ENCODE peak calls at places on chromosomes 3 and 15, in seven cellular contexts. Q, U, X, S, C, G and L are unnamed samples.

GRCh38 chr3:72661115-72661457 is 187.2 kb downstream of the SHQ1 start:
- DNase-seq in Q (no peak), U (no peak), X (peak; percentile 74), S (peak; percentile 81), C (no peak), G (no peak), L (no peak)

GRCh38 chr3:195441476-195441970 is 1.3 kb downstream of the ACAP2 start:
- DNase-seq in Q (no peak), U (no peak), X (no peak), S (no peak), C (no peak), G (peak; percentile 82), L (no peak)

GRCh38 chr3:184255291-184256039 is 5.9 kb downstream of the CAMK2N2 start:
- DNase-seq in Q (no peak), U (no peak), X (no peak), S (no peak), C (no peak), G (peak; percentile 30), L (no peak)

GRCh38 chr3:39386331-39386730 is 3.2 kb downstream of the SLC25A38 start:
- DNase-seq in Q (no peak), U (no peak), X (no peak), S (no peak), C (no peak), G (no peak), L (no peak)

GRCh38 chr3:196274585-196274984 is 12.9 kb downstream of the PCYT1A start:
- DNase-seq in Q (peak; percentile 42), U (peak; percentile 68), X (peak; percentile 35), S (no peak), C (no peak), G (no peak), L (peak; percentile 35)

GRCh38 chr3:142270407-142270806 is 45.0 kb upstream of the GK5 start:
- DNase-seq in Q (peak; percentile 15), U (peak; percentile 0), X (no peak), S (no peak), C (peak; percentile 62), G (no peak), L (no peak)

GRCh38 chr3:66253790-66254620 is 33.2 kb downstream of the SLC25A26 start:
- DNase-seq in Q (no peak), U (no peak), X (peak; percentile 22), S (no peak), C (peak; percentile 13), G (no peak), L (no peak)

GRCh38 chr3:101567528-101568317 is 6.1 kb downstream of the TRMT10C start:
- DNase-seq in Q (no peak), U (peak; percentile 48), X (peak; percentile 38), S (no peak), C (no peak), G (no peak), L (no peak)

GRCh38 chr3:125382323-125382722 is 7.2 kb upstream of the ZNF148 start:
- DNase-seq in Q (no peak), U (no peak), X (no peak), S (no peak), C (no peak), G (no peak), L (no peak)

GRCh38 chr3:39065197-39065596 is 13.4 kb downstream of the WDR48 start:
- DNase-seq in Q (peak; percentile 19), U (no peak), X (peak; percentile 46), S (no peak), C (peak; percentile 89), G (no peak), L (no peak)

GRCh38 chr3:70120360-70120966 is 120.9 kb downstream of the SAMMSON start:
- DNase-seq in Q (peak; percentile 30), U (peak; percentile 16), X (peak; percentile 9), S (peak; percentile 64), C (peak; percentile 41), G (peak; percentile 89), L (no peak)

GRCh38 chr3:113129168-113129567 is 82.2 kb upstream of the BOC start:
- DNase-seq in Q (no peak), U (no peak), X (no peak), S (no peak), C (no peak), G (no peak), L (no peak)

GRCh38 chr3:44430466-44430865 is 47.0 kb downstream of the ZNF445 start:
- DNase-seq in Q (no peak), U (no peak), X (no peak), S (no peak), C (no peak), G (no peak), L (no peak)

GRCh38 chr3:186930143-186930638 is at the start of gene ST6GAL1:
- DNase-seq in Q (peak; percentile 66), U (peak; percentile 48), X (peak; percentile 50), S (peak; percentile 85), C (peak; percentile 81), G (peak; percentile 90), L (peak; percentile 49)

GRCh38 chr3:12425850-12426579 is 58.3 kb upstream of the TSEN2 start:
- DNase-seq in Q (no peak), U (no peak), X (no peak), S (no peak), C (no peak), G (no peak), L (no peak)

GRCh38 chr3:194322701-194323174 is 28.4 kb downstream of the CPN2 start:
- DNase-seq in Q (no peak), U (peak; percentile 21), X (peak; percentile 81), S (peak; percentile 80), C (no peak), G (no peak), L (no peak)

GRCh38 chr3:136994772-136995516 is 37.2 kb downstream of the IL20RB start:
- DNase-seq in Q (no peak), U (no peak), X (peak; percentile 69), S (peak; percentile 90), C (peak; percentile 27), G (peak; percentile 94), L (no peak)

GRCh38 chr15:41817781-41818180 is 10.1 kb upstream of the JMJD7 start:
- DNase-seq in Q (no peak), U (no peak), X (no peak), S (no peak), C (no peak), G (no peak), L (no peak)

GRCh38 chr3:65669163-65669875 is 369.4 kb downstream of the MAGI1 start:
- DNase-seq in Q (no peak), U (no peak), X (peak; percentile 57), S (no peak), C (no peak), G (no peak), L (no peak)

GRCh38 chr3:98565843-98566242 is 27.6 kb downstream of the CPOX start:
- DNase-seq in Q (no peak), U (no peak), X (no peak), S (no peak), C (no peak), G (no peak), L (no peak)

GRCh38 chr3:54358969-54359648 is 236.8 kb downstream of the CACNA2D3 start:
- DNase-seq in Q (no peak), U (no peak), X (no peak), S (peak; percentile 84), C (no peak), G (no peak), L (no peak)

GRCh38 chr3:59451041-59451763 is 401.4 kb upstream of the CFAP20DC start:
- DNase-seq in Q (peak; percentile 58), U (peak; percentile 31), X (no peak), S (no peak), C (no peak), G (no peak), L (peak; percentile 46)

GRCh38 chr15:39969871-39970270 is 36.0 kb downstream of the EIF2AK4 start:
- DNase-seq in Q (no peak), U (no peak), X (peak; percentile 68), S (peak; percentile 62), C (peak; percentile 24), G (peak; percentile 83), L (no peak)

GRCh38 chr15:69421498-69421897 is 7.3 kb downstream of the KIF23 start:
- DNase-seq in Q (no peak), U (no peak), X (peak; percentile 83), S (no peak), C (no peak), G (no peak), L (no peak)

GRCh38 chr3:133413166-133414020 is 13.5 kb downstream of the BFSP2 start:
- DNase-seq in Q (no peak), U (no peak), X (no peak), S (no peak), C (no peak), G (no peak), L (no peak)

GRCh38 chr3:113498221-113499005 is 16.5 kb downstream of the SPICE1 start:
- DNase-seq in Q (no peak), U (no peak), X (peak; percentile 88), S (no peak), C (no peak), G (no peak), L (no peak)

GRCh38 chr15:63093486-63094205 is 28.0 kb upstream of the LACTB start:
- DNase-seq in Q (peak; percentile 69), U (peak; percentile 54), X (no peak), S (peak; percentile 85), C (peak; percentile 60), G (peak; percentile 90), L (peak; percentile 25)

GRCh38 chr15:99442268-99442897 is 123.4 kb upstream of the MEF2A start:
- DNase-seq in Q (no peak), U (no peak), X (peak; percentile 91), S (peak; percentile 83), C (no peak), G (peak; percentile 81), L (no peak)

GRCh38 chr15:73964736-73965093 is 27.4 kb downstream of the STOML1 start:
- DNase-seq in Q (peak; percentile 91), U (peak; percentile 75), X (no peak), S (peak; percentile 87), C (peak; percentile 49), G (peak; percentile 93), L (peak; percentile 64)

GRCh38 chr15:78225783-78226541 is 8.4 kb downstream of the ACSBG1 start:
- DNase-seq in Q (no peak), U (no peak), X (peak; percentile 32), S (no peak), C (no peak), G (no peak), L (no peak)

GRCh38 chr15:63611217-63611616 is 14.0 kb downstream of the FBXL22 start:
- DNase-seq in Q (no peak), U (no peak), X (no peak), S (no peak), C (no peak), G (no peak), L (no peak)

GRCh38 chr3:88180398-88180999 is 30.7 kb downstream of the C3orf38 start:
- DNase-seq in Q (peak; percentile 13), U (peak; percentile 14), X (peak; percentile 37), S (no peak), C (peak; percentile 74), G (no peak), L (no peak)